ENCODE peak calls at places on chromosomes 12 and 14, in nine cellular contexts. Z is K562, V is stomach, M is SK-N-SH, X is upper lobe of left lung, U is esophagus muscularis mucosa, C is H1, O is suprapubic skin, S is GM12878. N is an unnamed sample.

GRCh38 chr12:47377414-47378221 is 297.9 kb upstream of the AMIGO2 start:
- DNase-seq in Z (peak), V (peak), M (no peak), X (peak), U (no peak), C (no peak), O (peak), S (no peak), N (peak)

GRCh38 chr12:9741726-9742125 is 8.8 kb upstream of the CLECL1 start:
- DNase-seq in Z (no peak), V (peak), M (no peak), X (peak), U (no peak), C (no peak), O (no peak), S (peak), N (peak)

GRCh38 chr14:34554540-34555250 is 15.2 kb upstream of the EAPP start:
- DNase-seq in Z (no peak), V (peak), M (peak), X (no peak), U (no peak), C (no peak), O (peak), S (no peak), N (no peak)

GRCh38 chr14:64715628-64716412 is 11.6 kb downstream of the PLEKHG3 start:
- DNase-seq in Z (no peak), V (peak), M (no peak), X (no peak), U (no peak), C (no peak), O (peak), S (no peak), N (no peak)

GRCh38 chr12:100755186-100755585 is 39.4 kb upstream of the ANO4 start:
- DNase-seq in Z (no peak), V (no peak), M (no peak), X (no peak), U (no peak), C (no peak), O (no peak), S (no peak), N (no peak)

GRCh38 chr14:74616996-74617700 is 5.1 kb upstream of the LTBP2 start:
- DNase-seq in Z (no peak), V (no peak), M (no peak), X (no peak), U (no peak), C (no peak), O (no peak), S (no peak), N (no peak)

GRCh38 chr14:67480011-67480410 is 8.5 kb downstream of the TMEM229B start:
- DNase-seq in Z (peak), V (no peak), M (peak), X (no peak), U (no peak), C (no peak), O (no peak), S (no peak), N (no peak)

GRCh38 chr12:72774023-72774422 is 501.9 kb downstream of the TRHDE start:
- DNase-seq in Z (no peak), V (no peak), M (peak), X (no peak), U (no peak), C (no peak), O (no peak), S (no peak), N (no peak)

GRCh38 chr14:75835156-75836141 is 146.3 kb downstream of the TGFB3 start:
- DNase-seq in Z (peak), V (no peak), M (no peak), X (no peak), U (no peak), C (no peak), O (no peak), S (no peak), N (no peak)

GRCh38 chr14:104817930-104818713 is 17.2 kb downstream of the ZBTB42 start:
- DNase-seq in Z (no peak), V (peak), M (no peak), X (no peak), U (no peak), C (no peak), O (no peak), S (no peak), N (no peak)

GRCh38 chr14:101495827-101496778 is 65.2 kb upstream of the DIO3 start:
- DNase-seq in Z (no peak), V (peak), M (no peak), X (peak), U (no peak), C (peak), O (peak), S (no peak), N (peak)

GRCh38 chr14:77882098-77882497 is 82.2 kb downstream of the ADCK1 start:
- DNase-seq in Z (peak), V (no peak), M (peak), X (no peak), U (no peak), C (no peak), O (no peak), S (no peak), N (peak)

GRCh38 chr12:117897379-117898161 is 71.2 kb downstream of the KSR2 start:
- DNase-seq in Z (no peak), V (no peak), M (no peak), X (no peak), U (no peak), C (no peak), O (no peak), S (peak), N (no peak)

GRCh38 chr12:111444314-111444705 is 38.6 kb downstream of the SH2B3 start:
- DNase-seq in Z (no peak), V (peak), M (no peak), X (no peak), U (no peak), C (no peak), O (no peak), S (peak), N (peak)

GRCh38 chr12:122473543-122474323 is 27.0 kb downstream of the ZCCHC8 start:
- DNase-seq in Z (peak), V (peak), M (no peak), X (no peak), U (no peak), C (no peak), O (no peak), S (peak), N (no peak)

GRCh38 chr14:74531467-74531866 is 37.9 kb downstream of the ISCA2 start:
- DNase-seq in Z (peak), V (peak), M (peak), X (peak), U (no peak), C (peak), O (no peak), S (no peak), N (peak)

GRCh38 chr12:129893691-129894090 is 10.1 kb downstream of the TMEM132D start:
- DNase-seq in Z (no peak), V (no peak), M (no peak), X (no peak), U (peak), C (no peak), O (no peak), S (no peak), N (no peak)

GRCh38 chr12:56020437-56021189 is at the start of gene IKZF4:
- DNase-seq in Z (peak), V (no peak), M (peak), X (peak), U (no peak), C (no peak), O (no peak), S (no peak), N (no peak)

GRCh38 chr12:66947119-66947518 is 268.2 kb upstream of the GRIP1 start:
- DNase-seq in Z (no peak), V (no peak), M (no peak), X (no peak), U (no peak), C (no peak), O (no peak), S (no peak), N (no peak)

GRCh38 chr12:19462441-19462840 is 23.1 kb downstream of the AEBP2 start:
- DNase-seq in Z (no peak), V (no peak), M (peak), X (no peak), U (no peak), C (no peak), O (no peak), S (no peak), N (no peak)

GRCh38 chr12:89919241-89919906 is 210.7 kb upstream of the ATP2B1 start:
- DNase-seq in Z (no peak), V (peak), M (no peak), X (no peak), U (no peak), C (no peak), O (peak), S (no peak), N (peak)

GRCh38 chr14:31283153-31283552 is 75.6 kb upstream of the HECTD1 start:
- DNase-seq in Z (no peak), V (no peak), M (no peak), X (no peak), U (no peak), C (no peak), O (no peak), S (no peak), N (no peak)

GRCh38 chr14:75658957-75659356 is 1.7 kb downstream of the ERG28 start:
- DNase-seq in Z (no peak), V (no peak), M (no peak), X (no peak), U (no peak), C (no peak), O (no peak), S (no peak), N (no peak)

GRCh38 chr12:120115692-120116442 is 686 bp downstream of the RAB35 start:
- DNase-seq in Z (no peak), V (no peak), M (no peak), X (peak), U (no peak), C (no peak), O (no peak), S (no peak), N (peak)

GRCh38 chr14:102694530-102695171 is 82.6 kb upstream of the TRAF3 start:
- DNase-seq in Z (peak), V (peak), M (peak), X (peak), U (no peak), C (peak), O (peak), S (peak), N (peak)

DNA sequence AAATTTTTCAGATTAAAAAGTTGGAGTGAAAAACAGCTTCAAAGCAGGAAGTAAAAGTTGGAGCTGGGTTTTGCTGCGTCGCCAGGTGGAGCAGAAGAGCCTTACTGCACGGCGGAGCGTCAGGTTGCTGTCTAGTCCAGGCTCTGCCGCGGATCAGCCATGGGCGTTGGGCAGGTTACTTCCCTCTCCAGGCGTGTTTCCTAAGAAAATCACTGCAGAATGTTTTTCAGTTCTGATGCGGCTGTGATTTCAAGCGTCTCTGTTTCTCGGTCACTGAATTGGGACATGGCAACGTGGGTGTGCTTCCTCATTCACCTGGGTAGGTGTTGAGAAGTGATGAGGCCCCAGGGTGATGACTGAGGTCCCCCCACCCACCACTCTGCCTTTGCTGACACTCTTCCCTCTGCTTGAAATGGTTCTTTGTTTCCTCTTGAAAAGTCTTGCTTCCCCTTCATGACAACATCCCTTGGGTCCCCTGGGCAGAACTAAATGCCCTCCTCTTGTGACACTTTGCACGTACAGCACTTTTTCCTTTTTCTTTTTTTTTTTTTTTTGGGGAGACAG is 7.6 kb downstream of the EVL start:
- DNase-seq in Z (peak), V (peak), M (no peak), X (peak), U (no peak), C (no peak), O (no peak), S (no peak), N (peak)
- TF ChIP-seq EP300 in Z (no peak), V (no peak), M (no peak), X (no peak), U (no peak), C (no peak), O (no peak), S (no peak), N (no peak)

DNA sequence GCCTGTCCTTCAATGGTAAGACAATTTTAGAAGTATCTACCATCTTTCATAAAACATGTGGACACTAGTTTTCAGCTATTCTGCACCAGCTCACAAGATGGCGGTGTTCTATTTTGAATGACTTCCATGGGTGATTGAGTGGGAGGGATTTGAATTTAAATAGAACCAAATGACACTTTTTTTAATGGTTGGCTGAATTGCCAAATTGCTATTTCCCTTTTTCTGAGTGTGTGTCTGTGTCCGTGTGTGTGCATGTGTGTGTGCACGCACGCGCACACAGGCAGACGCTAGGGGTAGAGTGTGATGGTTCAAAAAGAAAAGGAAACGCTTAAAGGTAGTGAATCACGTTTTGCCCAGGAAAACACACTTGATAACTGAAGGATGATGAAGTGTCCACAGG is 362.6 kb downstream of the DAD1 start:
- DNase-seq in Z (no peak), V (no peak), M (no peak), X (no peak), U (no peak), C (no peak), O (no peak), S (no peak), N (no peak)
- H3K27ac ChIP-seq in Z (no peak), V (no peak), M (no peak), X (no peak), U (no peak), C (no peak), O (no peak), S (no peak), N (no peak)

GRCh38 chr12:3991798-3992580 is 118.8 kb upstream of the PARP11 start:
- DNase-seq in Z (no peak), V (no peak), M (no peak), X (no peak), U (no peak), C (no peak), O (no peak), S (no peak), N (no peak)

GRCh38 chr12:3995276-3995675 is 122.1 kb upstream of the PARP11 start:
- DNase-seq in Z (no peak), V (no peak), M (no peak), X (no peak), U (no peak), C (no peak), O (no peak), S (no peak), N (no peak)

GRCh38 chr12:3992945-3993344 is 119.7 kb upstream of the PARP11 start:
- DNase-seq in Z (no peak), V (no peak), M (no peak), X (no peak), U (no peak), C (no peak), O (no peak), S (no peak), N (no peak)

GRCh38 chr12:3996322-3996721 is 123.1 kb upstream of the PARP11 start:
- DNase-seq in Z (no peak), V (no peak), M (no peak), X (no peak), U (no peak), C (no peak), O (no peak), S (no peak), N (no peak)

DNA sequence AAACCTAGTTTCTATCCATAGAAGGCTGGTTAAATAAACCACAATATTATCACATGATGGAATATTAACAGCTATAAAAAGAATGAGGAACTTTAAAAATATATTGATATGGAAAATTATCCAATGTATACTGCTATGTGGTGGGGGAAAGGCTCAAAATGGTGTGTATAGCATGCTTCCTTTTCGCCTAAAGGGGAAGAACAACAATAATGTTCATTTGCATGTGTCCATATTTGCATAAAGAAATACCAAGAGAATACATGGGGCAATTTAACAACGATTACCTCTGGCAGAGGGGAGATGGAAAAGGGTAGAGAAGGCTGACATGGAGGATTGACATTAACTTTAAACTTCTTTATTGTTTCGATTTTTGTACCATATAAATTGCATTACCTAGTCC is 121.3 kb upstream of the PARP11 start:
- DNase-seq in Z (no peak), V (no peak), M (no peak), X (no peak), U (no peak), C (no peak), O (no peak), S (no peak), N (no peak)
- TF ChIP-seq POLR2AphosphoS5 in Z (no peak), V (no peak), M (no peak), X (no peak), U (no peak), C (no peak), O (no peak), S (no peak), N (no peak)

GRCh38 chr12:124563809-124564208 is 3.6 kb downstream of the NCOR2 start:
- DNase-seq in Z (no peak), V (no peak), M (no peak), X (no peak), U (no peak), C (no peak), O (no peak), S (no peak), N (no peak)

GRCh38 chr12:124565656-124566180 is 1.7 kb downstream of the NCOR2 start:
- DNase-seq in Z (peak), V (no peak), M (no peak), X (no peak), U (no peak), C (no peak), O (peak), S (no peak), N (no peak)

GRCh38 chr12:124566181-124567034 is 1.0 kb downstream of the NCOR2 start:
- DNase-seq in Z (peak), V (peak), M (peak), X (peak), U (peak), C (no peak), O (peak), S (no peak), N (peak)

GRCh38 chr12:124564232-124564958 is 3.0 kb downstream of the NCOR2 start:
- DNase-seq in Z (no peak), V (no peak), M (no peak), X (no peak), U (no peak), C (no peak), O (peak), S (no peak), N (no peak)

DNA sequence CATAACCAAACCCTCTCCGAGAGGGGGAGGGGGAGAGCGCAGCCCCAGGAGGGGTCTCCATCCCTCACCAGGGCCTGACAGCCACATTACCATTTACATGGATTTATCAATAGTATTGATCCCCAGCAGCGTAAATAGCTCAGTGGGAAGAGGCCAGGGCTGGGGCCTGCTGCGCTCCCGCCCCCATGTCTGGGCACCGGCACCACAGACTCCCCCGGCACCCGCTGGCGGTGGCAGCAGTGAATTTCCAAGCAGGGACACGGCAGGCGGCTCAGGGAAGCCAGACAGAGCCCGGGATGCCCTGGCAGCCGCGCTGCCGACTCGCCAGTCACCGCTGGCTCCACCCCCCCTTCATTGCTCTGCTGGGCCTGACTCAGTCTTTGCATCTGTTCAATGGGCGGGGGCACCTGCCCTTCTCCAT is 2.3 kb downstream of the NCOR2 start:
- DNase-seq in Z (no peak), V (no peak), M (peak), X (no peak), U (no peak), C (no peak), O (no peak), S (no peak), N (no peak)
- TF ChIP-seq EP300 in Z (no peak), V (no peak), M (no peak), X (no peak), U (no peak), C (no peak), O (no peak), S (no peak), N (no peak)

N was measured in transverse colon.